ENCODE peak calls at places on chromosomes 11 and 22, in six cellular contexts. X, D, I, O, T and C are unnamed samples.

GRCh38 chr11:44365616-44366015 is 55.7 kb upstream of the ALX4 start:
- DNase-seq in T (no peak), O (no peak), I (no peak), X (no peak), D (no peak), C (no peak)

GRCh38 chr22:49502126-49502826 is 325.4 kb downstream of the BRD1 start:
- DNase-seq in D (no peak), X (no peak), O (no peak), T (no peak), I (no peak), C (no peak)

GRCh38 chr11:130160460-130161090 is 993 bp downstream of the ST14 start:
- DNase-seq in T (peak), O (no peak), I (no peak), X (no peak), D (no peak), C (no peak)

GRCh38 chr11:59463176-59463575 is 6.4 kb downstream of the OR4D6 start:
- DNase-seq in D (no peak), O (peak), T (no peak), I (peak), X (no peak), C (peak)

GRCh38 chr22:25059438-25059837 is 106.9 kb downstream of the KIAA1671 start:
- DNase-seq in D (no peak), O (no peak), I (no peak), T (no peak), X (no peak), C (no peak)

GRCh38 chr11:47106839-47107520 is 69.7 kb downstream of the ARFGAP2 start:
- DNase-seq in O (no peak), T (no peak), X (no peak), I (no peak), D (no peak), C (no peak)

GRCh38 chr11:64218628-64219353 is 7.2 kb downstream of the TRPT1 start:
- DNase-seq in T (no peak), O (no peak), X (no peak), D (no peak), I (no peak), C (no peak)

GRCh38 chr11:128894685-128895084 is 3.5 kb downstream of the KCNJ5 start:
- DNase-seq in I (no peak), X (no peak), O (no peak), D (no peak), T (peak), C (no peak)

GRCh38 chr22:19943665-19944026 is 2.0 kb upstream of the TXNRD2 start:
- DNase-seq in O (peak), T (no peak), X (no peak), I (peak), D (no peak), C (peak)

GRCh38 chr22:39839917-39840510 is 53.5 kb downstream of the ENTHD1 start:
- DNase-seq in X (no peak), D (no peak), T (no peak), O (no peak), I (no peak), C (no peak)

GRCh38 chr11:8838248-8838647 is 72.7 kb upstream of the AKIP1 start:
- DNase-seq in I (peak), O (peak), T (no peak), D (no peak), X (no peak), C (peak)